ENCODE peak calls at places on chromosomes 16 and 17, in six cellular contexts. One of them, this sample, is unnamed.

GRCh38 chr17:18319604-18320256 is 4.6 kb downstream of the SMCR8 start:
- DNase-seq in SK-N-SH: peak; percentile 54
- DNase-seq in HCT116: no peak
- DNase-seq in H1: no peak
- DNase-seq in K562: no peak
- DNase-seq in IMR-90: peak; percentile 68
- DNase-seq in this sample: peak; percentile 63

GRCh38 chr16:64167851-64168770 is 953.8 kb downstream of the CDH11 start:
- DNase-seq in SK-N-SH: no peak
- DNase-seq in IMR-90: no peak
- DNase-seq in H1: no peak
- DNase-seq in K562: no peak
- DNase-seq in HCT116: no peak
- DNase-seq in this sample: no peak

GRCh38 chr16:24989417-24989978 is 25.7 kb downstream of the ARHGAP17 start:
- DNase-seq in H1: no peak
- DNase-seq in K562: no peak
- DNase-seq in HCT116: no peak
- DNase-seq in IMR-90: peak; percentile 28
- DNase-seq in SK-N-SH: no peak
- DNase-seq in this sample: no peak

GRCh38 chr17:80006339-80006720 is 29.3 kb downstream of the TBC1D16 start:
- DNase-seq in IMR-90: no peak
- DNase-seq in H1: no peak
- DNase-seq in K562: no peak
- DNase-seq in SK-N-SH: no peak
- DNase-seq in HCT116: no peak
- DNase-seq in this sample: no peak

GRCh38 chr17:43175213-43176118 is 4.5 kb downstream of the NBR1 start:
- DNase-seq in HCT116: no peak
- DNase-seq in K562: no peak
- DNase-seq in H1: no peak
- DNase-seq in SK-N-SH: no peak
- DNase-seq in IMR-90: peak; percentile 84
- DNase-seq in this sample: no peak

GRCh38 chr17:57993471-57994365 is 5.7 kb upstream of the VEZF1 start:
- DNase-seq in SK-N-SH: no peak
- DNase-seq in H1: no peak
- DNase-seq in K562: no peak
- DNase-seq in HCT116: no peak
- DNase-seq in IMR-90: no peak
- DNase-seq in this sample: no peak

GRCh38 chr16:65068151-65068740 is 53.6 kb downstream of the CDH11 start:
- DNase-seq in H1: no peak
- DNase-seq in K562: no peak
- DNase-seq in SK-N-SH: no peak
- DNase-seq in IMR-90: peak; percentile 78
- DNase-seq in HCT116: no peak
- DNase-seq in this sample: no peak

GRCh38 chr17:79777844-79778503 is at the start of gene CBX2:
- DNase-seq in SK-N-SH: peak; percentile 100
- DNase-seq in H1: peak; percentile 85
- DNase-seq in K562: peak; percentile 98
- DNase-seq in IMR-90: peak; percentile 42
- DNase-seq in HCT116: peak; percentile 32
- DNase-seq in this sample: peak; percentile 75

GRCh38 chr16:72673118-72673517 is 374.8 kb downstream of the ZFHX3 start:
- DNase-seq in HCT116: no peak
- DNase-seq in SK-N-SH: no peak
- DNase-seq in K562: no peak
- DNase-seq in IMR-90: peak; percentile 4
- DNase-seq in H1: no peak
- DNase-seq in this sample: peak; percentile 24

GRCh38 chr17:67377727-67378443 is 804 bp downstream of the PITPNC1 start:
- DNase-seq in K562: peak; percentile 60
- DNase-seq in SK-N-SH: peak; percentile 88
- DNase-seq in H1: no peak
- DNase-seq in IMR-90: peak; percentile 35
- DNase-seq in HCT116: no peak
- DNase-seq in this sample: peak; percentile 48

GRCh38 chr16:84603115-84603816 is 14.6 kb downstream of the COTL1 start:
- DNase-seq in HCT116: peak; percentile 55
- DNase-seq in IMR-90: peak; percentile 99
- DNase-seq in SK-N-SH: no peak
- DNase-seq in K562: no peak
- DNase-seq in H1: no peak
- DNase-seq in this sample: peak; percentile 85

GRCh38 chr17:43908111-43908721 is 880 bp upstream of the MPP2 start:
- DNase-seq in K562: peak; percentile 78
- DNase-seq in HCT116: peak; percentile 62
- DNase-seq in SK-N-SH: peak; percentile 86
- DNase-seq in IMR-90: peak; percentile 65
- DNase-seq in H1: peak; percentile 80
- DNase-seq in this sample: peak; percentile 56

GRCh38 chr16:84827897-84828296 is 8.1 kb downstream of the CRISPLD2 start:
- DNase-seq in K562: no peak
- DNase-seq in SK-N-SH: no peak
- DNase-seq in HCT116: no peak
- DNase-seq in IMR-90: no peak
- DNase-seq in H1: no peak
- DNase-seq in this sample: no peak

GRCh38 chr17:31579265-31579664 is 187.8 kb downstream of the RAB11FIP4 start:
- DNase-seq in K562: no peak
- DNase-seq in HCT116: no peak
- DNase-seq in SK-N-SH: peak; percentile 77
- DNase-seq in IMR-90: peak; percentile 57
- DNase-seq in H1: no peak
- DNase-seq in this sample: no peak

GRCh38 chr17:74430706-74431567 is 951 bp upstream of the GPRC5C start:
- DNase-seq in SK-N-SH: peak; percentile 72
- DNase-seq in H1: peak; percentile 78
- DNase-seq in HCT116: peak; percentile 40
- DNase-seq in IMR-90: peak; percentile 4
- DNase-seq in K562: peak; percentile 71
- DNase-seq in this sample: peak; percentile 97

GRCh38 chr17:5431929-5432556 is 6.9 kb downstream of the C1QBP start:
- DNase-seq in HCT116: no peak
- DNase-seq in IMR-90: no peak
- DNase-seq in SK-N-SH: no peak
- DNase-seq in H1: no peak
- DNase-seq in K562: no peak
- DNase-seq in this sample: no peak

GRCh38 chr17:38761612-38762011 is 9.1 kb downstream of the PSMB3 start:
- DNase-seq in SK-N-SH: peak; percentile 50
- DNase-seq in K562: peak; percentile 57
- DNase-seq in IMR-90: peak; percentile 32
- DNase-seq in H1: peak; percentile 75
- DNase-seq in HCT116: peak; percentile 34
- DNase-seq in this sample: peak; percentile 81
- TF ChIP-seq RAD21 in SK-N-SH: peak; percentile 56
- TF ChIP-seq RAD21 in K562: no peak
- TF ChIP-seq RAD21 in IMR-90: peak; percentile 62
- TF ChIP-seq RAD21 in H1: peak; percentile 85
- TF ChIP-seq RAD21 in HCT116: peak; percentile 68
- TF ChIP-seq RAD21 in this sample: peak; percentile 67

GRCh38 chr16:30949655-30950515 is 1.0 kb downstream of the ORAI3 start:
- DNase-seq in SK-N-SH: peak; percentile 73
- DNase-seq in HCT116: peak; percentile 79
- DNase-seq in IMR-90: peak; percentile 80
- DNase-seq in K562: peak; percentile 82
- DNase-seq in H1: peak; percentile 63
- DNase-seq in this sample: peak; percentile 84
- TF ChIP-seq RAD21 in SK-N-SH: no peak
- TF ChIP-seq RAD21 in HCT116: no peak
- TF ChIP-seq RAD21 in IMR-90: no peak
- TF ChIP-seq RAD21 in K562: no peak
- TF ChIP-seq RAD21 in H1: no peak
- TF ChIP-seq RAD21 in this sample: no peak

DNA sequence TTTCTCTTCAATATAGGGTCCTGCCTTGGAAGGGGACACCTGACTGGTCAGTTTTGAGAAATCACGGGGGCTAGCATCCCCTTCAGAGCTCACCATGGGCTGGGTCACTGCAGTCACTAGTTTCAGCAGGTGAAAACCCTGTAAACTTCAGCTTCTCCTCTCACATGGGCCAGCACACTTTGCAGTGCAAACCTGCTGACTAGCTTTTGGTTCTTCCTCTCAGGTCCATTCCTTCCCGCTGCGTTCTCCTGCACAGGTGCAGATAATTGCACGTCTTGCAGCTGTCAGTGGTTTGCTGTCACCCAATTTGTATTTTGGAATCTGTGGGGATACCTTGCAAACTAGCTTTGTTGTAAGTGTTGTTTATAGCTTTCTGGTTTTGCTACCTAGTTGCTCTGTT is 95.1 kb downstream of the LYRM1 start:
- DNase-seq in HCT116: no peak
- DNase-seq in H1: peak; percentile 10
- DNase-seq in IMR-90: no peak
- DNase-seq in K562: no peak
- DNase-seq in SK-N-SH: no peak
- DNase-seq in this sample: no peak
- TF ChIP-seq RAD21 in HCT116: no peak
- TF ChIP-seq RAD21 in H1: no peak
- TF ChIP-seq RAD21 in IMR-90: no peak
- TF ChIP-seq RAD21 in K562: no peak
- TF ChIP-seq RAD21 in SK-N-SH: no peak
- TF ChIP-seq RAD21 in this sample: no peak

GRCh38 chr17:69716571-69716970 is 302.1 kb downstream of the MAP2K6 start:
- DNase-seq in H1: no peak
- DNase-seq in SK-N-SH: no peak
- DNase-seq in K562: no peak
- DNase-seq in HCT116: no peak
- DNase-seq in IMR-90: no peak
- DNase-seq in this sample: no peak
- TF ChIP-seq RAD21 in H1: no peak
- TF ChIP-seq RAD21 in SK-N-SH: no peak
- TF ChIP-seq RAD21 in K562: no peak
- TF ChIP-seq RAD21 in HCT116: no peak
- TF ChIP-seq RAD21 in IMR-90: no peak
- TF ChIP-seq RAD21 in this sample: no peak

GRCh38 chr17:29037739-29038465 is 5.0 kb upstream of the PIPOX start:
- DNase-seq in SK-N-SH: peak; percentile 69
- DNase-seq in H1: no peak
- DNase-seq in K562: no peak
- DNase-seq in IMR-90: no peak
- DNase-seq in HCT116: no peak
- DNase-seq in this sample: no peak
- TF ChIP-seq RAD21 in SK-N-SH: peak; percentile 32
- TF ChIP-seq RAD21 in H1: no peak
- TF ChIP-seq RAD21 in K562: no peak
- TF ChIP-seq RAD21 in IMR-90: no peak
- TF ChIP-seq RAD21 in HCT116: no peak
- TF ChIP-seq RAD21 in this sample: no peak

This sample was measured in A549.